ENCODE peak calls at places on chromosome 7, in eight cellular contexts. B, D, T, O, E, P, Z and R are unnamed samples. For H3K4me1, the result is how much of the 10 kb centered on the place peaks cover.

GRCh38 chr7:30068117-30068516 is 39.9 kb downstream of the PLEKHA8 start:
- DNase-seq in B (no peak), D (no peak), T (no peak), O (no peak), E (no peak), P (no peak), Z (no peak), R (no peak)

GRCh38 chr7:141231018-141231792 is 157.3 kb downstream of the TMEM178B start:
- DNase-seq in B (no peak), D (no peak), T (peak), O (no peak), E (no peak), P (no peak), Z (no peak), R (no peak)

GRCh38 chr7:112547916-112548315 is 67.1 kb downstream of the LSMEM1 start:
- DNase-seq in B (no peak), D (no peak), T (no peak), O (no peak), E (no peak), P (no peak), Z (no peak), R (no peak)

GRCh38 chr7:33667261-33667660 is 238.1 kb upstream of the BMPER start:
- DNase-seq in B (no peak), D (no peak), T (no peak), O (no peak), E (no peak), P (no peak), Z (no peak), R (no peak)

GRCh38 chr7:112908106-112908505 is 117.9 kb upstream of the TMEM168 start:
- DNase-seq in B (no peak), D (no peak), T (no peak), O (no peak), E (no peak), P (no peak), Z (no peak), R (no peak)

GRCh38 chr7:139873593-139874374 is 44.7 kb downstream of the TBXAS1 start:
- DNase-seq in B (no peak), D (no peak), T (no peak), O (no peak), E (no peak), P (peak), Z (no peak), R (no peak)

GRCh38 chr7:122525355-122525754 is 173.6 kb downstream of the RNF133 start:
- DNase-seq in B (no peak), D (no peak), T (no peak), O (no peak), E (no peak), P (no peak), Z (no peak), R (no peak)

GRCh38 chr7:5582532-5582935 is 158.9 kb upstream of the TNRC18 start:
- DNase-seq in B (no peak), D (no peak), T (no peak), O (no peak), E (no peak), P (no peak), Z (no peak), R (no peak)

GRCh38 chr7:127390817-127391590 is 1.5 kb downstream of the ZNF800 start:
- DNase-seq in B (no peak), D (no peak), T (no peak), O (no peak), E (no peak), P (no peak), Z (peak), R (no peak)

GRCh38 chr7:117951711-117952280 is 78.6 kb upstream of the CTTNBP2 start:
- DNase-seq in B (no peak), D (no peak), T (no peak), O (no peak), E (no peak), P (no peak), Z (no peak), R (no peak)

GRCh38 chr7:29806131-29806792 is at the start of gene WIPF3:
- DNase-seq in B (no peak), D (peak), T (peak), O (no peak), E (peak), P (no peak), Z (peak), R (no peak)

GRCh38 chr7:141562543-141562942 is 11.3 kb downstream of the AGK start:
- DNase-seq in B (no peak), D (no peak), T (peak), O (no peak), E (no peak), P (no peak), Z (no peak), R (no peak)

GRCh38 chr7:618539-619355 is 99.1 kb upstream of the PDGFA start:
- DNase-seq in B (no peak), D (peak), T (no peak), O (no peak), E (no peak), P (no peak), Z (no peak), R (peak)

GRCh38 chr7:149727541-149728476 is 45.6 kb downstream of the ZNF467 start:
- DNase-seq in B (no peak), D (peak), T (no peak), O (no peak), E (no peak), P (no peak), Z (no peak), R (no peak)

GRCh38 chr7:111392976-111393762 is 169.1 kb downstream of the IMMP2L start:
- DNase-seq in B (no peak), D (no peak), T (peak), O (no peak), E (no peak), P (no peak), Z (peak), R (no peak)

GRCh38 chr7:76302299-76303056 is at the start of gene HSPB1:
- DNase-seq in B (peak), D (peak), T (peak), O (peak), E (peak), P (peak), Z (peak), R (peak)

GRCh38 chr7:103447073-103447960 is 1.3 kb upstream of the SLC26A5 start:
- DNase-seq in B (peak), D (peak), T (no peak), O (no peak), E (no peak), P (no peak), Z (peak), R (peak)

GRCh38 chr7:33632322-33632721 is 273.0 kb upstream of the BMPER start:
- DNase-seq in B (no peak), D (no peak), T (no peak), O (no peak), E (no peak), P (no peak), Z (no peak), R (no peak)

GRCh38 chr7:114392686-114393085 is 21.9 kb upstream of the FOXP2 start:
- DNase-seq in B (no peak), D (no peak), T (no peak), O (no peak), E (no peak), P (no peak), Z (no peak), R (no peak)

GRCh38 chr7:113040849-113041248 is 45.8 kb downstream of the GPR85 start:
- DNase-seq in B (no peak), D (no peak), T (no peak), O (no peak), E (no peak), P (no peak), Z (no peak), R (no peak)

GRCh38 chr7:28360739-28361138 is 51.6 kb upstream of the CREB5 start:
- DNase-seq in B (no peak), D (no peak), T (no peak), O (no peak), E (no peak), P (no peak), Z (no peak), R (no peak)

GRCh38 chr7:40880581-40880980 is 745.8 kb downstream of the SUGCT start:
- DNase-seq in B (no peak), D (no peak), T (no peak), O (no peak), E (no peak), P (no peak), Z (no peak), R (no peak)

GRCh38 chr7:112162161-112163020 is 43.8 kb downstream of the DOCK4 start:
- DNase-seq in B (peak), D (no peak), T (peak), O (no peak), E (peak), P (peak), Z (peak), R (no peak)

GRCh38 chr7:134619627-134620331 is 26.9 kb upstream of the BPGM start:
- DNase-seq in B (no peak), D (no peak), T (no peak), O (no peak), E (no peak), P (no peak), Z (no peak), R (no peak)

GRCh38 chr7:840001-840600 is 7.8 kb downstream of the SUN1 start:
- DNase-seq in B (no peak), D (no peak), T (no peak), O (no peak), E (no peak), P (no peak), Z (no peak), R (no peak)

GRCh38 chr7:55266243-55266642 is 98.9 kb upstream of the LANCL2 start:
- DNase-seq in B (no peak), D (no peak), T (no peak), O (no peak), E (no peak), P (no peak), Z (no peak), R (no peak)

GRCh38 chr7:100483728-100484635 is at the start of gene NYAP1:
- DNase-seq in B (no peak), D (peak), T (peak), O (no peak), E (no peak), P (no peak), Z (peak), R (peak)

GRCh38 chr7:158911734-158912133 is 55.4 kb downstream of the DYNC2I1 start:
- DNase-seq in B (no peak), D (no peak), T (no peak), O (no peak), E (no peak), P (no peak), Z (no peak), R (no peak)

GRCh38 chr7:158908552-158908951 is 52.2 kb downstream of the DYNC2I1 start:
- DNase-seq in B (no peak), D (no peak), T (no peak), O (no peak), E (no peak), P (no peak), Z (no peak), R (no peak)

GRCh38 chr7:158912406-158912805 is 56.0 kb downstream of the DYNC2I1 start:
- DNase-seq in B (no peak), D (no peak), T (no peak), O (no peak), E (no peak), P (no peak), Z (no peak), R (no peak)

GRCh38 chr7:158910254-158911053 is 54.1 kb downstream of the DYNC2I1 start:
- DNase-seq in B (no peak), D (no peak), T (no peak), O (no peak), E (no peak), P (no peak), Z (no peak), R (no peak)

DNA sequence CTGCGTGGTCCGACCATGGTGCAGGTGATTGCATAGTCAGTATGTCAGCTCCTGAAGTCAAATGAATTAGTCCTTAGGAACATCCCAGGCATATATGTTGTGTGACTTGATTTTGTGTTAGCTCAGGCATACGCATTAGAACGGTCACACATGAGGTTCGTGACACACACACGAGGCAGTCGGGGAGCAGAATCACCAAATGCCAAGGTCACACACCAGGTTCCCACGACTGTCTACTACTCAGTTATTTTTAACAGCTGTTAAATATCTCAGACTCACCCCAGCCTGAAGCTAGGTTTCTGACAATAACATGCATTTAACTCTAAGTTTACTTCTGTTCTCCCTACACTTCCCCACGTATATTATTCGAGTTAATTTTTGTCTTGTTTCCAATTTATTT is 54.8 kb downstream of the DYNC2I1 start:
- DNase-seq in B (no peak), D (no peak), T (no peak), O (no peak), E (no peak), P (no peak), Z (no peak), R (no peak)
- H3K4me1 ChIP-seq in B (under half), D (under half), T (under half), O (under half), E (under half), P (under half), Z (under half), R (under half)

GRCh38 chr7:151429555-151430331 is 10.2 kb downstream of the CRYGN start:
- DNase-seq in B (no peak), D (peak), T (no peak), O (no peak), E (no peak), P (no peak), Z (no peak), R (no peak)
- H3K4me1 ChIP-seq in B (under half), D (under half), T (under half), O (half or more), E (under half), P (under half), Z (under half), R (half or more)

GRCh38 chr7:116230191-116231005 is 20.1 kb downstream of the TES start:
- DNase-seq in B (no peak), D (no peak), T (no peak), O (no peak), E (no peak), P (no peak), Z (no peak), R (peak)
- H3K4me1 ChIP-seq in B (under half), D (under half), T (half or more), O (half or more), E (under half), P (under half), Z (under half), R (half or more)

DNA sequence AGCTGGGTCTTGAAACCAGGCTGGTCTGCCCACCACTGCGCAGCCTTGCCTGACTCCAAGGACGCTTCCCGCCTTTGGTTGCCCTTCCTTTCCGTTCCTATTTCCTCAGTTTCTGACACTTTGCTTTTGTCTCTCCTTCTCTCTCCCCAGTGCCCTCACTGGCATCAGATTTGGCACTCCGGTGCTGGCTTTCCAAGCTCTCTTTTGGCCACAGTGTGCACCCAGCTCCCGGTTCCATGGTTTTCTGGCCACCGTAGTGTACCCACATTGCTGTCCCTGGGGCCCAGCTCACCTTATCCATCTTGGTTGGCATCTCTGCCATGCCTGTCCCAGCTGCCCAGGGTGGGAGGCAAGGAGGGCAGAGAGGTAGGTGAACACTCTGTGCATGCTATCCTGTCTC is 142.2 kb downstream of the PLXNA4 start:
- DNase-seq in B (no peak), D (no peak), T (no peak), O (no peak), E (no peak), P (no peak), Z (no peak), R (no peak)
- H3K4me1 ChIP-seq in B (under half), D (under half), T (half or more), O (under half), E (under half), P (under half), Z (under half), R (under half)

GRCh38 chr7:27131390-27131819 is 848 bp upstream of the HOXA4 start:
- DNase-seq in B (no peak), D (no peak), T (no peak), O (no peak), E (no peak), P (no peak), Z (no peak), R (no peak)

GRCh38 chr7:27132978-27133377 is 2.4 kb upstream of the HOXA4 start:
- DNase-seq in B (no peak), D (no peak), T (no peak), O (no peak), E (no peak), P (no peak), Z (no peak), R (no peak)

GRCh38 chr7:27132214-27132613 is 1.7 kb upstream of the HOXA4 start:
- DNase-seq in B (no peak), D (no peak), T (no peak), O (no peak), E (no peak), P (no peak), Z (no peak), R (no peak)

GRCh38 chr7:27134392-27134791 is 3.8 kb upstream of the HOXA4 start:
- DNase-seq in B (no peak), D (no peak), T (no peak), O (no peak), E (no peak), P (no peak), Z (no peak), R (no peak)

DNA sequence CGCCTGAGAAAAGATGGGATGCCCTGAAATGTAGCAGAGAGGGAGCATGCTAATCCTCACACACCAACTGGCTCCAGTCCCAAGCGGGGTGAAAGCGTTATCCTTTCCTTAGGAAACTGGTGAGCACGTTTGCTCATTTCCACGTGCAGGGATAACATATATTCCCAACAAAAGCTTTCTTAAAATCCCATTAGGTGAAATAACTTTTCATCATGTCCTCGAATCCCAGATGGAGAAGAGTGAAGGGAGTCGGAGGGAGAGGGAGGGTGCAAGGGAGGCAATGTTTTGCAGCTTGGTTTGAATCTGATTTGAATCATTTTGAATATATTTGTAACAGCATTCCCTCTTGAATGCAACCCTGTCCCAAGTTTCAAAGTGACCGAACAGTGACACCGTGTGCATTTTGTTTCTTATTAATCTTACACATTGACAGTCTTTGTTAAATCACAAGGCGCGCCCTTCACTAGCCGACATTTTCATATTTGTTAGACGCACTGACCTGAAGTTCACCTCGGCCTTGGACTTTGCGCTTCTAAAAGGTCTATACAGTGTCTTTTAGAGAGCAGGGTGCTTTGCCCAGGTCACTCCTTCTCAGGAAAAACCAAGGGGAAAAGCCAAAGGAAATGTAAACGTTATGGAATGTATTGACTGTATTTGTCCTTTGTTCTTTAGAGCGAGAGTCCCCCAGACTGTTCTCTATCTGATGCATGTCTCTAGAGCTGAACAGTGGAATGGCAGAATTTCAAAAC is 3.0 kb upstream of the HOXA4 start:
- DNase-seq in B (no peak), D (peak), T (no peak), O (no peak), E (no peak), P (no peak), Z (no peak), R (no peak)
- H3K4me1 ChIP-seq in B (under half), D (half or more), T (under half), O (half or more), E (half or more), P (under half), Z (under half), R (under half)

DNA sequence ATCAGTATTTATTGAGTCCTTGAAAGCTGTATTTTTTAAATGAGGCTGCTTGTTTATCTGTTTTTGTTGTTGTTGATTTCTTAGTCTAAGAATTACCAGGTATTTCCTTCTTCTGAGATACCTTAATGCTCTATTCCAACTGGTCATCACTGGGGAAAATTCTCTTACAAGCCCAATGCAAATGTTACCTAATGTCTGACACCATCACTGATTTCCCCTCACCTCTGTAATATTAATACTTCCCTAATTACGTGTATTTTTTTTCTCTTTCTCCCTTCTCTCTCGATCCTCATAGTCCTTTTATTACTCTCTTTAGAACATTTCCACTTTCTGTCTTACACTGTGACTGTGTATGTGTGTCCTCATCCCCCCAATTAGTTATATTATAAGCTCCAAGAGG is 13.9 kb downstream of the HDAC9 start:
- DNase-seq in B (no peak), D (no peak), T (no peak), O (no peak), E (no peak), P (no peak), Z (no peak), R (no peak)
- H3K4me1 ChIP-seq in B (under half), D (under half), T (under half), O (under half), E (half or more), P (under half), Z (under half), R (under half)

GRCh38 chr7:2070151-2070763 is 162.5 kb downstream of the MAD1L1 start:
- DNase-seq in B (no peak), D (no peak), T (no peak), O (no peak), E (no peak), P (no peak), Z (no peak), R (no peak)
- H3K4me1 ChIP-seq in B (under half), D (under half), T (under half), O (under half), E (under half), P (under half), Z (under half), R (under half)

GRCh38 chr7:95867309-95867708 is 95.0 kb downstream of the DYNC1I1 start:
- DNase-seq in B (no peak), D (no peak), T (no peak), O (no peak), E (no peak), P (no peak), Z (no peak), R (no peak)
- H3K4me1 ChIP-seq in B (under half), D (under half), T (under half), O (under half), E (under half), P (under half), Z (under half), R (under half)